ENCODE peak calls at places on chromosomes 2 and 18, in nine cellular contexts. J, L, V, P, G, R, E, Y and F are unnamed samples.

GRCh38 chr18:80200171-80200931 is 47.0 kb downstream of the PARD6G start:
- DNase-seq in J (peak), L (peak), V (no peak), P (no peak), G (no peak), R (no peak), E (no peak), Y (no peak), F (no peak)

GRCh38 chr2:182672471-182673165 is 43.4 kb upstream of the DNAJC10 start:
- DNase-seq in J (peak), L (no peak), V (peak), P (peak), G (no peak), R (no peak), E (no peak), Y (no peak), F (peak)

GRCh38 chr2:144834954-144835633 is 315.2 kb upstream of the ZEB2 start:
- DNase-seq in J (peak), L (no peak), V (peak), P (peak), G (no peak), R (no peak), E (peak), Y (no peak), F (peak)

GRCh38 chr2:227127236-227127635 is 36.8 kb downstream of the COL4A4 start:
- DNase-seq in J (no peak), L (no peak), V (no peak), P (no peak), G (no peak), R (no peak), E (no peak), Y (no peak), F (no peak)

GRCh38 chr2:95320986-95321767 is 24.0 kb downstream of the KCNIP3 start:
- DNase-seq in J (no peak), L (no peak), V (peak), P (peak), G (no peak), R (no peak), E (no peak), Y (no peak), F (peak)

GRCh38 chr2:127081826-127082633 is 24.9 kb downstream of the BIN1 start:
- DNase-seq in J (peak), L (peak), V (no peak), P (no peak), G (no peak), R (no peak), E (no peak), Y (peak), F (no peak)

GRCh38 chr2:167181674-167182073 is 293.4 kb downstream of the XIRP2 start:
- DNase-seq in J (no peak), L (no peak), V (peak), P (no peak), G (no peak), R (no peak), E (no peak), Y (no peak), F (no peak)

GRCh38 chr18:73824684-73825083 is 322.9 kb downstream of the FBXO15 start:
- DNase-seq in J (no peak), L (no peak), V (peak), P (peak), G (no peak), R (no peak), E (no peak), Y (no peak), F (peak)

GRCh38 chr18:33181016-33181415 is 259.5 kb downstream of the CCDC178 start:
- DNase-seq in J (no peak), L (no peak), V (no peak), P (no peak), G (no peak), R (no peak), E (no peak), Y (no peak), F (no peak)

GRCh38 chr18:62784338-62784965 is 69.1 kb downstream of the PHLPP1 start:
- DNase-seq in J (peak), L (peak), V (no peak), P (no peak), G (no peak), R (no peak), E (no peak), Y (no peak), F (no peak)

GRCh38 chr18:57803119-57803969 is at the start of gene ATP8B1:
- DNase-seq in J (peak), L (peak), V (peak), P (no peak), G (peak), R (peak), E (peak), Y (peak), F (no peak)

GRCh38 chr2:159694500-159695040 is 17.7 kb upstream of the MARCHF7 start:
- DNase-seq in J (no peak), L (no peak), V (no peak), P (no peak), G (no peak), R (no peak), E (no peak), Y (no peak), F (no peak)

GRCh38 chr2:76612764-76613163 is 902.0 kb upstream of the GCFC2 start:
- DNase-seq in J (no peak), L (no peak), V (no peak), P (no peak), G (no peak), R (no peak), E (no peak), Y (no peak), F (no peak)

GRCh38 chr2:20755132-20755800 is 67.6 kb downstream of the LDAH start:
- DNase-seq in J (no peak), L (no peak), V (no peak), P (no peak), G (no peak), R (no peak), E (no peak), Y (no peak), F (no peak)

GRCh38 chr2:238761802-238762373 is 86.0 kb upstream of the TWIST2 start:
- DNase-seq in J (peak), L (no peak), V (peak), P (no peak), G (no peak), R (peak), E (peak), Y (no peak), F (no peak)

GRCh38 chr2:210617318-210617717 is 60.9 kb downstream of the CPS1 start:
- DNase-seq in J (no peak), L (no peak), V (no peak), P (no peak), G (no peak), R (no peak), E (no peak), Y (no peak), F (no peak)

GRCh38 chr2:194567661-194568017 is 1089.4 kb upstream of the SLC39A10 start:
- DNase-seq in J (no peak), L (no peak), V (no peak), P (no peak), G (no peak), R (no peak), E (no peak), Y (no peak), F (no peak)

GRCh38 chr18:28791101-28791500 is 614.2 kb upstream of the CDH2 start:
- DNase-seq in J (no peak), L (no peak), V (no peak), P (no peak), G (no peak), R (no peak), E (no peak), Y (no peak), F (no peak)

GRCh38 chr2:222518570-222519381 is 94.4 kb downstream of the SGPP2 start:
- DNase-seq in J (peak), L (no peak), V (no peak), P (peak), G (no peak), R (no peak), E (peak), Y (no peak), F (peak)

GRCh38 chr2:88933980-88934379 is 242.5 kb downstream of the RPIA start:
- DNase-seq in J (peak), L (no peak), V (no peak), P (no peak), G (no peak), R (no peak), E (no peak), Y (no peak), F (no peak)

GRCh38 chr18:45874501-45875184 is 49.2 kb downstream of the SIGLEC15 start:
- DNase-seq in J (peak), L (peak), V (no peak), P (no peak), G (no peak), R (no peak), E (peak), Y (peak), F (no peak)

GRCh38 chr18:7926526-7926925 is 359.4 kb downstream of the PTPRM start:
- DNase-seq in J (no peak), L (no peak), V (no peak), P (no peak), G (no peak), R (no peak), E (peak), Y (no peak), F (no peak)

GRCh38 chr2:21012557-21012937 is 31.3 kb downstream of the APOB start:
- DNase-seq in J (no peak), L (no peak), V (no peak), P (no peak), G (no peak), R (no peak), E (no peak), Y (no peak), F (no peak)

GRCh38 chr2:241961454-241961853 is 91.9 kb downstream of the RTP5 start:
- DNase-seq in J (no peak), L (no peak), V (no peak), P (no peak), G (no peak), R (no peak), E (no peak), Y (no peak), F (no peak)

GRCh38 chr18:23529597-23529996 is 26.3 kb downstream of the RMC1 start:
- DNase-seq in J (no peak), L (peak), V (peak), P (no peak), G (no peak), R (no peak), E (no peak), Y (no peak), F (no peak)

GRCh38 chr18:6039055-6039454 is 143.7 kb upstream of the TMEM200C start:
- DNase-seq in J (peak), L (no peak), V (no peak), P (no peak), G (no peak), R (no peak), E (no peak), Y (no peak), F (no peak)

GRCh38 chr2:201798252-201798918 is 8.0 kb upstream of the CDK15 start:
- DNase-seq in J (peak), L (no peak), V (peak), P (peak), G (no peak), R (no peak), E (no peak), Y (no peak), F (peak)

GRCh38 chr2:28435796-28436425 is 43.3 kb downstream of the FOSL2 start:
- DNase-seq in J (no peak), L (no peak), V (no peak), P (no peak), G (no peak), R (no peak), E (peak), Y (no peak), F (no peak)

GRCh38 chr2:105526000-105526925 is 127.4 kb upstream of the FHL2 start:
- DNase-seq in J (no peak), L (no peak), V (no peak), P (no peak), G (no peak), R (no peak), E (no peak), Y (no peak), F (no peak)

GRCh38 chr2:126372406-126372805 is 283.6 kb upstream of the GYPC start:
- DNase-seq in J (no peak), L (no peak), V (no peak), P (no peak), G (no peak), R (no peak), E (no peak), Y (no peak), F (no peak)

GRCh38 chr2:165467921-165468320 is 1.6 kb upstream of the CSRNP3 start:
- DNase-seq in J (no peak), L (no peak), V (no peak), P (no peak), G (no peak), R (no peak), E (no peak), Y (no peak), F (no peak)

GRCh38 chr2:100235098-100235497 is 87.2 kb downstream of the LONRF2 start:
- DNase-seq in J (no peak), L (peak), V (no peak), P (no peak), G (no peak), R (no peak), E (no peak), Y (peak), F (no peak)

GRCh38 chr18:8657873-8658521 is 47.4 kb upstream of the MTCL1 start:
- DNase-seq in J (peak), L (no peak), V (no peak), P (no peak), G (no peak), R (no peak), E (no peak), Y (no peak), F (no peak)

GRCh38 chr2:157492189-157492773 is 48.4 kb upstream of the CYTIP start:
- DNase-seq in J (peak), L (peak), V (peak), P (peak), G (peak), R (no peak), E (peak), Y (no peak), F (no peak)

GRCh38 chr2:132037527-132038178 is 124.1 kb downstream of the ANKRD30BL start:
- DNase-seq in J (peak), L (peak), V (no peak), P (no peak), G (peak), R (peak), E (peak), Y (peak), F (no peak)

GRCh38 chr2:154556607-154557006 is 141.9 kb upstream of the KCNJ3 start:
- DNase-seq in J (no peak), L (no peak), V (no peak), P (no peak), G (no peak), R (no peak), E (no peak), Y (no peak), F (no peak)

GRCh38 chr18:49066977-49067556 is 116.3 kb upstream of the SMAD7 start:
- DNase-seq in J (no peak), L (no peak), V (no peak), P (no peak), G (no peak), R (no peak), E (no peak), Y (no peak), F (no peak)

GRCh38 chr18:60446821-60447220 is 74.2 kb upstream of the MC4R start:
- DNase-seq in J (no peak), L (no peak), V (peak), P (peak), G (no peak), R (no peak), E (no peak), Y (no peak), F (peak)

GRCh38 chr2:8239402-8240127 is 442.3 kb upstream of the ID2 start:
- DNase-seq in J (no peak), L (no peak), V (no peak), P (no peak), G (no peak), R (no peak), E (no peak), Y (no peak), F (no peak)

GRCh38 chr18:31101148-31102019 is 837 bp downstream of the DSC2 start:
- DNase-seq in J (peak), L (peak), V (no peak), P (no peak), G (peak), R (peak), E (peak), Y (peak), F (no peak)
- TF ChIP-seq CTCF in J (no peak), L (peak), V (no peak), P (no peak), G (no peak), R (peak), E (no peak), Y (no peak), F (no peak)

GRCh38 chr2:176636376-176636775 is 367.1 kb downstream of the MTX2 start:
- DNase-seq in J (no peak), L (no peak), V (no peak), P (no peak), G (no peak), R (no peak), E (no peak), Y (no peak), F (no peak)

GRCh38 chr2:176637497-176638166 is 368.4 kb downstream of the MTX2 start:
- DNase-seq in J (peak), L (peak), V (peak), P (no peak), G (peak), R (no peak), E (peak), Y (peak), F (no peak)

GRCh38 chr2:176637134-176637496 is 367.9 kb downstream of the MTX2 start:
- DNase-seq in J (no peak), L (no peak), V (no peak), P (no peak), G (no peak), R (no peak), E (no peak), Y (no peak), F (no peak)

GRCh38 chr2:176639016-176639343 is 369.7 kb downstream of the MTX2 start:
- DNase-seq in J (no peak), L (no peak), V (no peak), P (no peak), G (no peak), R (no peak), E (peak), Y (no peak), F (no peak)

DNA sequence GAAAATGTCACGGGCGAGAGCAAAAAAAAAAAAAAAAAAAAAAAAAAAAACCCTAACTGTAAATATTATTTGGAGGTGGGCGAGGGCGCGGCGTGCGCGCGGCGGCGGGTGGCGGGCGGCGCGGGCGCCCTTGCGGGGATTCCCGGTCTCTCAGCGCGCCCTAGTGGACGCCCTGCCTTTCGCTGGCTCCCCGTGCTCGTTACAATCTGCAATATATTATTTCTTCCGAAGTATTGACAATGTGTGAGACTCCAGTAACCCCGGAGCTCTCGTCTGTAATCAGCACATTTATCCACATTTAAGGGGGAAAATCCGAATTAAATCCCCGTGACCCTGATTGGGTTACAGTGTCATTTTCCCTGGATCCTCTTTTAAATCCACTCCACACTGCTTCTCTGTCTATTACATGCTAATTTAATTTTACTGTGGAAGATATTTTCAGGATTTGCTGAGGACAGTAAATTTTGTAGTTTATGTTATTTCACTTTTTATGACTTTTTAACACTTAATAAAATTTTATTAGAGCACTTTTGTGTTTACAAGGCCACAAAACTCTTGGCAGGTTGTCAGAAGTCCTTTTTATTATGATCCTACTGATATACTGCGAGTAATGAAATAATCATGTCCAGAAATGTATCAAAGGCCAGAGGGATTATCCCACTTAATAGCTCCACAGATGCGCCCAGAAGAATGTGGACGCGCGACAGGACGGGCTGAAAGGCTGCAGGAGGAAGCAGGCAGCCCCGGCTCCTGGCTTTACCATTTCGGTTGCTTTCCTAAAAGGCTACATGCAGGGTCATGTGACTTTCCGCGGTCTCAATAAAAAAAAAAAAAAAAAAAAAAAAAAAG is 369.1 kb downstream of the MTX2 start:
- DNase-seq in J (peak), L (peak), V (peak), P (no peak), G (peak), R (no peak), E (peak), Y (peak), F (no peak)
- TF ChIP-seq CTCF in J (peak), L (peak), V (peak), P (peak), G (peak), R (peak), E (peak), Y (peak), F (peak)

DNA sequence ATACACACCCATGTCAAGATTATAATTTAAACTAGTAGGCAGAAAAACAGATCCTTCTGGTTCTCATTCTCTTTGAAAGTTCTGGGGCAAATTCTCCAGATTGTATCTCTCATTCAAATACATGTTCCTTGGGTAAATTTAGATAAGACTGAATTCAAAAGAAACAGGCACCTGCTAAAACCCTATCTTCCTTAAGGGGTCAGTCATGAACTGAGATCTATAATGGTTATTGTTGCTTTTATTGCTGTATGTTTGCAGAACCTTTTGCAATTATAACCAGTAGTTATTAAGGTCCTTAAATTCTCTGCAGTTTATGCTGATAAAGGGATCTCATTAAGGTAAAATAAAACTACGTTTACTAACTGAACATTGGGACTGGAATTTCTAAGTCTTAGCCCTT is 83.5 kb downstream of the MYO5B start:
- DNase-seq in J (no peak), L (no peak), V (no peak), P (no peak), G (no peak), R (no peak), E (no peak), Y (no peak), F (no peak)
- TF ChIP-seq CTCF in J (no peak), L (peak), V (no peak), P (no peak), G (no peak), R (peak), E (peak), Y (peak), F (no peak)

DNA sequence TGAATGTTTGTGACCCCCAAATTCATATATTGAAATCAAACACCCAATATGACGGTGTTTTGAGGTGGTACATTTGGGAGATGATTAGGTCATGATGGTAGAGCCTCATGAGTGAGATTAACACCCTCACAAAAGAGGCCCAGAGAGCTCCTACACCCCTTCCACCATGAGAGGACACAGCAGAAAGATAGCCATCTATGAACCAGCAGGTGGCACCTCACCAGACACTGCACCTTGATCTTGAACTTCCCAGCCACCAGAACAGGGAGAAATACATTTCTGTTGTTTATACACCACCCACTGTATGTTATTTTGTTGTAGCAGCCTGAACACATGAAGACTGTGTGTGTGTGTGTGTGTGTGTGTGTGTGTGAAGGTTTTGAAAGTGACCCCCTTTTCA is 58.1 kb downstream of the ST3GAL5 start:
- DNase-seq in J (no peak), L (no peak), V (no peak), P (no peak), G (no peak), R (no peak), E (no peak), Y (no peak), F (no peak)
- TF ChIP-seq CTCF in J (no peak), L (peak), V (no peak), P (peak), G (no peak), R (peak), E (no peak), Y (peak), F (peak)